ENCODE peak calls at places on chromosomes 11 and 22, in five cellular contexts. V is stimulated activated CD4-positive, alpha-beta T cell treated with anti-CD3 and anti-CD28 coated beads, Interleukin-12 subunit alpha, Interleukin-12 subunit beta, amount 100 ng/mL, for 48 hours; M is tibial nerve; O is COR-L47; Q is K562. P is an unnamed sample.

GRCh38 chr11:126538071-126538470 is 182.6 kb downstream of the ST3GAL4 start:
- DNase-seq in M (no peak), O (no peak), Q (no peak), V (no peak), P (no peak)

GRCh38 chr22:36351921-36352774 is 35.6 kb downstream of the MYH9 start:
- DNase-seq in Q (no peak), M (no peak), V (no peak), O (no peak), P (peak)

GRCh38 chr11:125090816-125091215 is 20.6 kb downstream of the TMEM218 start:
- DNase-seq in V (no peak), Q (no peak), M (no peak), O (no peak), P (no peak)

GRCh38 chr11:129275825-129276224 is 83.7 kb upstream of the ARHGAP32 start:
- DNase-seq in Q (no peak), M (no peak), V (no peak), O (no peak), P (no peak)

GRCh38 chr11:112581747-112582146 is 321.1 kb upstream of the PLET1 start:
- DNase-seq in V (no peak), O (no peak), Q (no peak), M (no peak), P (no peak)

GRCh38 chr11:111370270-111370901 is 8.7 kb downstream of the POU2AF1 start:
- DNase-seq in V (no peak), M (no peak), O (no peak), Q (no peak), P (no peak)

GRCh38 chr11:66719111-66719872 is 9.7 kb downstream of the SPTBN2 start:
- DNase-seq in O (no peak), V (no peak), Q (no peak), M (no peak), P (no peak)

GRCh38 chr11:10233581-10233980 is 60.4 kb downstream of the SBF2 start:
- DNase-seq in O (no peak), M (no peak), V (no peak), Q (no peak), P (no peak)

GRCh38 chr11:18071098-18071705 is 25.1 kb upstream of the TPH1 start:
- DNase-seq in M (no peak), V (no peak), O (peak), Q (no peak), P (no peak)

GRCh38 chr22:31926086-31926485 is 18.2 kb upstream of the YWHAH start:
- DNase-seq in M (no peak), Q (no peak), O (no peak), V (no peak), P (no peak)

GRCh38 chr22:50396751-50397370 is 53.7 kb downstream of the PPP6R2 start:
- DNase-seq in V (no peak), M (no peak), Q (no peak), O (no peak), P (no peak)

GRCh38 chr11:77753230-77753629 is 67.3 kb downstream of the RSF1 start:
- DNase-seq in M (no peak), Q (no peak), O (no peak), V (no peak), P (no peak)

GRCh38 chr22:46045459-46046298 is 68.7 kb upstream of the WNT7B start:
- DNase-seq in V (no peak), M (peak), Q (no peak), O (no peak), P (peak)

GRCh38 chr11:36509265-36509664 is 807 bp downstream of the TRAF6 start:
- DNase-seq in Q (peak), O (no peak), V (no peak), M (no peak), P (no peak)

GRCh38 chr22:41909290-41910049 is 5.4 kb downstream of the SHISA8 start:
- DNase-seq in M (no peak), Q (no peak), V (no peak), O (no peak), P (no peak)

GRCh38 chr22:45226681-45227186 is 14.0 kb downstream of the KIAA0930 start:
- DNase-seq in M (no peak), Q (no peak), V (no peak), O (peak), P (peak)

GRCh38 chr11:44652901-44653644 is 73.7 kb upstream of the TSPAN18 start:
- DNase-seq in Q (no peak), M (no peak), O (no peak), V (no peak), P (no peak)

GRCh38 chr11:67178878-67179277 is 59.8 kb downstream of the KDM2A start:
- DNase-seq in Q (no peak), O (no peak), V (no peak), M (no peak), P (no peak)

GRCh38 chr11:68998390-68998911 is 14.6 kb downstream of the MRGPRF start:
- DNase-seq in O (peak), M (peak), V (no peak), Q (no peak), P (no peak)

GRCh38 chr11:70272009-70272408 is 1.5 kb downstream of the PPFIA1 start:
- DNase-seq in Q (no peak), M (no peak), V (no peak), O (no peak), P (no peak)

GRCh38 chr11:65430406-65431217 is 8.0 kb downstream of the NEAT1 start:
- DNase-seq in M (peak), O (no peak), V (no peak), Q (no peak), P (peak)

GRCh38 chr22:31692186-31692886 is 30.3 kb upstream of the PISD start:
- DNase-seq in M (no peak), Q (no peak), O (no peak), V (no peak), P (no peak)

GRCh38 chr11:4514196-4514595 is 30.8 kb upstream of the OR52M1 start:
- DNase-seq in M (no peak), Q (no peak), O (no peak), V (no peak), P (no peak)

GRCh38 chr11:125233736-125234275 is 69.3 kb downstream of the PKNOX2 start:
- DNase-seq in M (no peak), Q (no peak), O (no peak), V (no peak), P (no peak)

GRCh38 chr11:12402027-12402426 is 24.7 kb downstream of the PARVA start:
- DNase-seq in O (no peak), Q (no peak), M (no peak), V (no peak), P (no peak)

GRCh38 chr11:45560153-45560934 is 105.1 kb downstream of the CHST1 start:
- DNase-seq in O (peak), V (no peak), M (no peak), Q (no peak), P (no peak)

GRCh38 chr22:30720263-30720837 is 25.7 kb downstream of the OSBP2 start:
- DNase-seq in V (no peak), M (no peak), O (no peak), Q (no peak), P (no peak)

GRCh38 chr11:9923280-9923679 is 259.4 kb downstream of the SWAP70 start:
- DNase-seq in V (no peak), M (no peak), O (no peak), Q (no peak), P (no peak)

GRCh38 chr11:27718346-27718852 is 18.1 kb upstream of the BDNF start:
- DNase-seq in Q (no peak), V (no peak), O (peak), M (no peak), P (no peak)

P was measured in stomach.